ENCODE peak calls at places on chromosome 1, in five cellular contexts. One of them, this sample, is unnamed.

GRCh38 chr1:33119532-33120217 is 38.7 kb downstream of the AZIN2 start:
- DNase-seq in LoVo: no peak
- DNase-seq in SK-N-DZ: peak; percentile 80
- DNase-seq in T-helper 9 cell: no peak
- DNase-seq in NCI-H1694 treated with DMSO at 0.1 percent for 48 hours: no peak
- DNase-seq in this sample: no peak

GRCh38 chr1:35561297-35561971 is 3.8 kb downstream of the NCDN start:
- DNase-seq in LoVo: no peak
- DNase-seq in SK-N-DZ: no peak
- DNase-seq in T-helper 9 cell: no peak
- DNase-seq in NCI-H1694 treated with DMSO at 0.1 percent for 48 hours: no peak
- DNase-seq in this sample: no peak

GRCh38 chr1:44571712-44572571 is 102.3 kb downstream of the TMEM53 start:
- DNase-seq in LoVo: peak; percentile 38
- DNase-seq in SK-N-DZ: peak; percentile 20
- DNase-seq in T-helper 9 cell: no peak
- DNase-seq in NCI-H1694 treated with DMSO at 0.1 percent for 48 hours: peak; percentile 67
- DNase-seq in this sample: peak; percentile 6

GRCh38 chr1:152013664-152014237 is 20.1 kb upstream of the S100A10 start:
- DNase-seq in LoVo: peak; percentile 67
- DNase-seq in SK-N-DZ: peak; percentile 49
- DNase-seq in T-helper 9 cell: no peak
- DNase-seq in NCI-H1694 treated with DMSO at 0.1 percent for 48 hours: no peak
- DNase-seq in this sample: peak; percentile 33

GRCh38 chr1:4653796-4654715 is at the start of gene AJAP1:
- DNase-seq in LoVo: no peak
- DNase-seq in SK-N-DZ: no peak
- DNase-seq in T-helper 9 cell: no peak
- DNase-seq in NCI-H1694 treated with DMSO at 0.1 percent for 48 hours: no peak
- DNase-seq in this sample: no peak

GRCh38 chr1:168688679-168689657 is 40.0 kb downstream of the DPT start:
- DNase-seq in LoVo: no peak
- DNase-seq in SK-N-DZ: no peak
- DNase-seq in T-helper 9 cell: no peak
- DNase-seq in NCI-H1694 treated with DMSO at 0.1 percent for 48 hours: no peak
- DNase-seq in this sample: no peak

GRCh38 chr1:58422436-58422835 is 124.1 kb downstream of the OMA1 start:
- DNase-seq in LoVo: no peak
- DNase-seq in SK-N-DZ: no peak
- DNase-seq in T-helper 9 cell: no peak
- DNase-seq in NCI-H1694 treated with DMSO at 0.1 percent for 48 hours: no peak
- DNase-seq in this sample: no peak

GRCh38 chr1:78840447-78841251 is 165.9 kb downstream of the ADGRL4 start:
- DNase-seq in LoVo: no peak
- DNase-seq in SK-N-DZ: peak; percentile 24
- DNase-seq in T-helper 9 cell: no peak
- DNase-seq in NCI-H1694 treated with DMSO at 0.1 percent for 48 hours: no peak
- DNase-seq in this sample: no peak

GRCh38 chr1:160489513-160490261 is 33.4 kb downstream of the SLAMF6 start:
- DNase-seq in LoVo: no peak
- DNase-seq in SK-N-DZ: no peak
- DNase-seq in T-helper 9 cell: no peak
- DNase-seq in NCI-H1694 treated with DMSO at 0.1 percent for 48 hours: no peak
- DNase-seq in this sample: no peak

GRCh38 chr1:218364028-218364710 is 19.0 kb downstream of the TGFB2 start:
- DNase-seq in LoVo: no peak
- DNase-seq in SK-N-DZ: no peak
- DNase-seq in T-helper 9 cell: no peak
- DNase-seq in NCI-H1694 treated with DMSO at 0.1 percent for 48 hours: no peak
- DNase-seq in this sample: no peak

GRCh38 chr1:153775432-153776311 is 465 bp downstream of the SLC27A3 start:
- DNase-seq in LoVo: peak; percentile 75
- DNase-seq in SK-N-DZ: peak; percentile 84
- DNase-seq in T-helper 9 cell: peak; percentile 51
- DNase-seq in NCI-H1694 treated with DMSO at 0.1 percent for 48 hours: peak; percentile 72
- DNase-seq in this sample: peak; percentile 63